ENCODE peak calls at places on chromosome X, in seven cellular contexts. One of them, this sample, is unnamed. For H3K4me1, the result is how much of the 10 kb centered on the place peaks cover.

GRCh38 chrX:94645727-94646126 is 971.7 kb downstream of the FAM133A start:
- DNase-seq in H1: no peak
- DNase-seq in HepG2: no peak
- DNase-seq in SK-N-SH: no peak
- DNase-seq in K562: no peak
- DNase-seq in HCT116: no peak
- DNase-seq in GM12878: no peak
- DNase-seq in this sample: no peak

GRCh38 chrX:13197961-13198761 is 121.7 kb downstream of the ATXN3L start:
- DNase-seq in H1: peak
- DNase-seq in HepG2: no peak
- DNase-seq in SK-N-SH: peak
- DNase-seq in K562: no peak
- DNase-seq in HCT116: no peak
- DNase-seq in GM12878: no peak
- DNase-seq in this sample: no peak

GRCh38 chrX:26845051-26845450 is 618.1 kb downstream of the PPP4R3C start:
- DNase-seq in H1: no peak
- DNase-seq in HepG2: no peak
- DNase-seq in SK-N-SH: no peak
- DNase-seq in K562: no peak
- DNase-seq in HCT116: no peak
- DNase-seq in GM12878: no peak
- DNase-seq in this sample: peak

GRCh38 chrX:71911023-71911730 is 532 bp downstream of the NHSL2 start:
- DNase-seq in H1: no peak
- DNase-seq in HepG2: no peak
- DNase-seq in SK-N-SH: peak
- DNase-seq in K562: no peak
- DNase-seq in HCT116: no peak
- DNase-seq in GM12878: no peak
- DNase-seq in this sample: no peak

GRCh38 chrX:69221239-69222102 is 56.2 kb upstream of the PJA1 start:
- DNase-seq in H1: no peak
- DNase-seq in HepG2: no peak
- DNase-seq in SK-N-SH: no peak
- DNase-seq in K562: no peak
- DNase-seq in HCT116: no peak
- DNase-seq in GM12878: no peak
- DNase-seq in this sample: no peak

GRCh38 chrX:130680164-130681035 is 222.6 kb downstream of the ENOX2 start:
- DNase-seq in H1: no peak
- DNase-seq in HepG2: peak
- DNase-seq in SK-N-SH: no peak
- DNase-seq in K562: peak
- DNase-seq in HCT116: no peak
- DNase-seq in GM12878: no peak
- DNase-seq in this sample: peak

GRCh38 chrX:84320606-84321005 is 132.6 kb upstream of the RPS6KA6 start:
- DNase-seq in H1: no peak
- DNase-seq in HepG2: no peak
- DNase-seq in SK-N-SH: no peak
- DNase-seq in K562: no peak
- DNase-seq in HCT116: no peak
- DNase-seq in GM12878: no peak
- DNase-seq in this sample: no peak

GRCh38 chrX:48792219-48792618 is 5.8 kb downstream of the GATA1 start:
- DNase-seq in H1: no peak
- DNase-seq in HepG2: no peak
- DNase-seq in SK-N-SH: no peak
- DNase-seq in K562: no peak
- DNase-seq in HCT116: no peak
- DNase-seq in GM12878: no peak
- DNase-seq in this sample: no peak

GRCh38 chrX:108347800-108348199 is 90.4 kb downstream of the COL4A6 start:
- DNase-seq in H1: peak
- DNase-seq in HepG2: no peak
- DNase-seq in SK-N-SH: no peak
- DNase-seq in K562: no peak
- DNase-seq in HCT116: no peak
- DNase-seq in GM12878: no peak
- DNase-seq in this sample: peak

GRCh38 chrX:26822448-26822847 is 606.5 kb downstream of the MAGEB5 start:
- DNase-seq in H1: peak
- DNase-seq in HepG2: no peak
- DNase-seq in SK-N-SH: no peak
- DNase-seq in K562: no peak
- DNase-seq in HCT116: peak
- DNase-seq in GM12878: no peak
- DNase-seq in this sample: no peak

GRCh38 chrX:65537229-65537628 is 2.6 kb upstream of the LAS1L start:
- DNase-seq in H1: no peak
- DNase-seq in HepG2: no peak
- DNase-seq in SK-N-SH: no peak
- DNase-seq in K562: no peak
- DNase-seq in HCT116: no peak
- DNase-seq in GM12878: no peak
- DNase-seq in this sample: no peak

GRCh38 chrX:77962068-77962902 is 7.2 kb downstream of the PGAM4 start:
- DNase-seq in H1: no peak
- DNase-seq in HepG2: no peak
- DNase-seq in SK-N-SH: no peak
- DNase-seq in K562: no peak
- DNase-seq in HCT116: no peak
- DNase-seq in GM12878: no peak
- DNase-seq in this sample: peak

GRCh38 chrX:132219343-132219768 is at the start of gene RAP2C:
- DNase-seq in H1: peak
- DNase-seq in HepG2: peak
- DNase-seq in SK-N-SH: peak
- DNase-seq in K562: peak
- DNase-seq in HCT116: peak
- DNase-seq in GM12878: no peak
- DNase-seq in this sample: peak

GRCh38 chrX:106139048-106139447 is 29.1 kb upstream of the PWWP3B start:
- DNase-seq in H1: no peak
- DNase-seq in HepG2: no peak
- DNase-seq in SK-N-SH: no peak
- DNase-seq in K562: no peak
- DNase-seq in HCT116: no peak
- DNase-seq in GM12878: no peak
- DNase-seq in this sample: no peak

GRCh38 chrX:150436200-150436599 is 73.1 kb downstream of the MAMLD1 start:
- DNase-seq in H1: no peak
- DNase-seq in HepG2: no peak
- DNase-seq in SK-N-SH: no peak
- DNase-seq in K562: no peak
- DNase-seq in HCT116: no peak
- DNase-seq in GM12878: no peak
- DNase-seq in this sample: no peak

GRCh38 chrX:12400218-12400617 is 261.9 kb downstream of the FRMPD4 start:
- DNase-seq in H1: no peak
- DNase-seq in HepG2: no peak
- DNase-seq in SK-N-SH: no peak
- DNase-seq in K562: no peak
- DNase-seq in HCT116: no peak
- DNase-seq in GM12878: no peak
- DNase-seq in this sample: no peak

GRCh38 chrX:30283456-30284200 is 25.6 kb downstream of the NR0B1 start:
- DNase-seq in H1: no peak
- DNase-seq in HepG2: peak
- DNase-seq in SK-N-SH: no peak
- DNase-seq in K562: peak
- DNase-seq in HCT116: peak
- DNase-seq in GM12878: no peak
- DNase-seq in this sample: peak

GRCh38 chrX:45811307-45811706 is 610.6 kb upstream of the DIPK2B start:
- DNase-seq in H1: no peak
- DNase-seq in HepG2: no peak
- DNase-seq in SK-N-SH: no peak
- DNase-seq in K562: no peak
- DNase-seq in HCT116: no peak
- DNase-seq in GM12878: no peak
- DNase-seq in this sample: no peak

GRCh38 chrX:56793533-56794320 is 64.7 kb downstream of the NBDY start:
- DNase-seq in H1: no peak
- DNase-seq in HepG2: no peak
- DNase-seq in SK-N-SH: peak
- DNase-seq in K562: no peak
- DNase-seq in HCT116: no peak
- DNase-seq in GM12878: no peak
- DNase-seq in this sample: peak

GRCh38 chrX:28910501-28910900 is 323.3 kb downstream of the IL1RAPL1 start:
- DNase-seq in H1: no peak
- DNase-seq in HepG2: no peak
- DNase-seq in SK-N-SH: no peak
- DNase-seq in K562: no peak
- DNase-seq in HCT116: no peak
- DNase-seq in GM12878: no peak
- DNase-seq in this sample: no peak

GRCh38 chrX:639151-639550 is 8.6 kb downstream of the SHOX start:
- DNase-seq in H1: no peak
- DNase-seq in HepG2: no peak
- DNase-seq in SK-N-SH: no peak
- DNase-seq in K562: no peak
- DNase-seq in HCT116: no peak
- DNase-seq in GM12878: no peak
- DNase-seq in this sample: no peak

GRCh38 chrX:45771560-45772340 is 571.1 kb upstream of the DIPK2B start:
- DNase-seq in H1: no peak
- DNase-seq in HepG2: no peak
- DNase-seq in SK-N-SH: no peak
- DNase-seq in K562: no peak
- DNase-seq in HCT116: no peak
- DNase-seq in GM12878: no peak
- DNase-seq in this sample: peak

GRCh38 chrX:107565916-107566602 is 62.3 kb upstream of the PRPS1 start:
- DNase-seq in H1: no peak
- DNase-seq in HepG2: peak
- DNase-seq in SK-N-SH: peak
- DNase-seq in K562: no peak
- DNase-seq in HCT116: peak
- DNase-seq in GM12878: no peak
- DNase-seq in this sample: peak

GRCh38 chrX:11509786-11510185 is 155.9 kb downstream of the ARHGAP6 start:
- DNase-seq in H1: no peak
- DNase-seq in HepG2: no peak
- DNase-seq in SK-N-SH: no peak
- DNase-seq in K562: no peak
- DNase-seq in HCT116: no peak
- DNase-seq in GM12878: no peak
- DNase-seq in this sample: peak

GRCh38 chrX:47579537-47579936 is 2.7 kb upstream of the TIMP1 start:
- DNase-seq in H1: no peak
- DNase-seq in HepG2: no peak
- DNase-seq in SK-N-SH: no peak
- DNase-seq in K562: peak
- DNase-seq in HCT116: no peak
- DNase-seq in GM12878: no peak
- DNase-seq in this sample: peak

DNA sequence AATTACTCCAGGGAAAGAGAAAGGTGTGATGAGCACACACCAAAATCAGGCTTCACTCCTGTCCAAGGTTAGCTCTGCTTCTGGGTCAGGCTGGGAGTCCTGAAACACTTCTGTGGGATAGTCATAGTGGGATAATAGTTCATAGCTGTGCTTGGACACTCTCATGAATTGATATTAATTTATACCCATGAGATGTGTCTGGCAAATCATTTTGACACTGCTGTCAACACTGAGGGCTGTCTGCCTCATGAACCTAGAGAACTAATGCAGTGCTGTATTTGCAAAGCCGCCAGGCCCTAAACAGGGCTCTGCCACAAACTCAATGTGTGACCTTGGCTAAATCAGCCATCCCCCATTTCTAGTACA is 24.5 kb upstream of the PGRMC1 start:
- DNase-seq in H1: no peak
- DNase-seq in HepG2: no peak
- DNase-seq in SK-N-SH: no peak
- DNase-seq in K562: no peak
- DNase-seq in HCT116: no peak
- DNase-seq in GM12878: no peak
- DNase-seq in this sample: no peak
- H3K9ac ChIP-seq in H1: no peak
- H3K9ac ChIP-seq in HepG2: no peak
- H3K9ac ChIP-seq in SK-N-SH: no peak
- H3K9ac ChIP-seq in K562: no peak
- H3K9ac ChIP-seq in HCT116: no peak
- H3K9ac ChIP-seq in GM12878: no peak
- H3K9ac ChIP-seq in this sample: no peak

DNA sequence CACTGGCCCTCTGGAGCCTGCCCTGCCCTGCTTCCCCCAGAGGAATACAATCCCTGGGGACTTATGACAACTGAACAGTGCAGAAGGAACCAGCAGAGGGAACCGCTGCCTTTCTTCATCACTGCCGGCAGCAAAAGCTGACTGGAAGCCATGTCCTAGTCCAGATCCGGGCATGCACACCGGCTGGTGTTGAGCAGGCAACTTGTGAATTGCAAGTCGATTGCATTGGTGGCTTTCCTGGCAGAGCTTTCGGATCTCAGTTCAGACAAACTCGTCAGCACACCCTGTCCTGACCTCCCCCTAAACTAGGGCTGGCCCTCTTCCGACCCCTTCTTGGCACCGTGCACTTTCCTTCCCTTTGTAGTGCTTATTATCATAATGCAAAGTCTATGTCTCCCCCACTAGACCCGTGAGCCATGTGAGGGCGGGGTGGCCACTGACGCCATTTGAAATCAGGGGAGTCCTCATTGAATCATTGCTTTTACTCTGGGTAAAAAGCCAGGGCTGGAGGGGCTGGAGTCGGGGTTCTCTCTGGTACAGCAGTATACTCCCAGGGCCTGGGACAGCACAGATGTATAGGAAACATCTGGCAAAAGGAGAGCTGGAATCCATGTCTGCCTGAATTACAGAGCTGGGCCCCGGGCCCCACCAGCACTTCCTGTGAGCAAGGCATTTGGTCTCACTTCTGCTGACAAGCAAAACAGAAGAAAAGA is 1.8 kb downstream of the ARHGAP4 start:
- DNase-seq in H1: no peak
- DNase-seq in HepG2: peak
- DNase-seq in SK-N-SH: no peak
- DNase-seq in K562: peak
- DNase-seq in HCT116: no peak
- DNase-seq in GM12878: no peak
- DNase-seq in this sample: peak
- TF ChIP-seq MAX in H1: no peak
- TF ChIP-seq MAX in HepG2: no peak
- TF ChIP-seq MAX in SK-N-SH: no peak
- TF ChIP-seq MAX in K562: no peak
- TF ChIP-seq MAX in HCT116: no peak
- TF ChIP-seq MAX in GM12878: no peak
- TF ChIP-seq MAX in this sample: no peak

GRCh38 chrX:136191171-136191570 is 43.8 kb downstream of the FHL1 start:
- DNase-seq in H1: no peak
- DNase-seq in HepG2: no peak
- DNase-seq in SK-N-SH: no peak
- DNase-seq in K562: no peak
- DNase-seq in HCT116: no peak
- DNase-seq in GM12878: no peak
- DNase-seq in this sample: peak
- H3K4me1 ChIP-seq in H1: under half
- H3K4me1 ChIP-seq in HepG2: under half
- H3K4me1 ChIP-seq in SK-N-SH: under half
- H3K4me1 ChIP-seq in K562: under half
- H3K4me1 ChIP-seq in HCT116: under half
- H3K4me1 ChIP-seq in GM12878: under half
- H3K4me1 ChIP-seq in this sample: under half

GRCh38 chrX:20171887-20172286 is 30.2 kb upstream of the EIF1AX start:
- DNase-seq in H1: no peak
- DNase-seq in HepG2: no peak
- DNase-seq in SK-N-SH: no peak
- DNase-seq in K562: no peak
- DNase-seq in HCT116: no peak
- DNase-seq in GM12878: no peak
- DNase-seq in this sample: no peak
- H3K9ac ChIP-seq in H1: no peak
- H3K9ac ChIP-seq in HepG2: no peak
- H3K9ac ChIP-seq in SK-N-SH: no peak
- H3K9ac ChIP-seq in K562: no peak
- H3K9ac ChIP-seq in HCT116: no peak
- H3K9ac ChIP-seq in GM12878: no peak
- H3K9ac ChIP-seq in this sample: no peak